ENCODE peak calls at places on chromosomes 1 and 21, in ten cellular contexts. N, A, G, H, J, B, V, T, X and R are unnamed samples.

GRCh38 chr1:155174334-155175280 is 958 bp downstream of the TRIM46 start:
- DNase-seq in T (peak), B (peak), G (no peak), A (peak), V (no peak), H (peak), J (no peak), N (no peak), X (peak), R (peak)

GRCh38 chr1:169466259-169467230 is 19.2 kb downstream of the SLC19A2 start:
- DNase-seq in V (no peak), J (no peak), G (peak), N (no peak), X (peak), A (peak), T (no peak), H (no peak), B (no peak), R (no peak)

GRCh38 chr1:83090195-83090594 is 908.7 kb downstream of the TTLL7 start:
- DNase-seq in J (peak), G (no peak), A (no peak), T (no peak), V (no peak), N (no peak), X (no peak), H (no peak), B (no peak), R (no peak)

GRCh38 chr21:33028759-33029511 is 3.2 kb downstream of the OLIG2 start:
- DNase-seq in G (no peak), H (no peak), B (no peak), N (no peak), T (no peak), A (peak), J (no peak), X (no peak), V (no peak), R (no peak)

GRCh38 chr1:90434460-90434859 is 282.6 kb downstream of the BARHL2 start:
- DNase-seq in J (no peak), V (no peak), N (no peak), G (no peak), X (no peak), H (no peak), B (no peak), A (peak), T (no peak), R (no peak)

GRCh38 chr1:205430631-205431305 is 8.9 kb upstream of the LEMD1 start:
- DNase-seq in N (no peak), B (peak), H (peak), J (no peak), T (no peak), V (peak), X (peak), A (peak), G (no peak), R (peak)

GRCh38 chr1:166836733-166837132 is 2.5 kb upstream of the POGK start:
- DNase-seq in A (no peak), N (no peak), G (no peak), X (no peak), T (no peak), B (no peak), V (no peak), J (peak), H (no peak), R (no peak)

GRCh38 chr1:245870698-245871097 is 636.4 kb downstream of the SMYD3 start:
- DNase-seq in T (no peak), G (no peak), X (no peak), B (no peak), H (no peak), J (no peak), N (no peak), A (no peak), V (no peak), R (no peak)

DNA sequence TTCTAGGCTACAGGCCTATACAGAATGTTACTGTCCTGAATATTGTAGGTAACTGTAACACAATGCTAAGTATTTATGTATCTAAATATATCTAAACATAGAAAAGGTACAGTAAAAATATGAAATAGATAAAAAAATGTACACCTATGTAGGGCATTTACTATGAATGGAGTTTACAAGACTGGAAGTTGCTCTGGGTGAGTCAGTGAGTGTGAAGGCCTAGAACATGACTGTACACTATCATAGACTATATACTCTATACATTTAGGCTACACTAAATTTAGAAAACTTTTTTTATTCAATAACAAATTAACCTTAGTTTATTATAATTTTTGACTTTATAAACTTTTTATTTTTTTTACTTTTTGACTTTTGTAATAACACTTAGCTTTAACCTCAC is 136.9 kb downstream of the DUSP10 start:
- DNase-seq in H (no peak), T (no peak), X (no peak), N (no peak), A (no peak), G (no peak), J (no peak), V (no peak), B (no peak), R (no peak)
- H3K27ac ChIP-seq in H (no peak), T (no peak), X (no peak), N (no peak), A (no peak), G (no peak), J (no peak), V (no peak), B (no peak), R (no peak)

GRCh38 chr1:226002667-226003501 is 3.7 kb upstream of the SDE2 start:
- DNase-seq in J (no peak), N (no peak), T (peak), G (peak), B (no peak), A (peak), V (peak), H (peak), X (peak), R (peak)
- H3K27ac ChIP-seq in J (no peak), N (peak), T (peak), G (peak), B (no peak), A (peak), V (peak), H (peak), X (peak), R (peak)

DNA sequence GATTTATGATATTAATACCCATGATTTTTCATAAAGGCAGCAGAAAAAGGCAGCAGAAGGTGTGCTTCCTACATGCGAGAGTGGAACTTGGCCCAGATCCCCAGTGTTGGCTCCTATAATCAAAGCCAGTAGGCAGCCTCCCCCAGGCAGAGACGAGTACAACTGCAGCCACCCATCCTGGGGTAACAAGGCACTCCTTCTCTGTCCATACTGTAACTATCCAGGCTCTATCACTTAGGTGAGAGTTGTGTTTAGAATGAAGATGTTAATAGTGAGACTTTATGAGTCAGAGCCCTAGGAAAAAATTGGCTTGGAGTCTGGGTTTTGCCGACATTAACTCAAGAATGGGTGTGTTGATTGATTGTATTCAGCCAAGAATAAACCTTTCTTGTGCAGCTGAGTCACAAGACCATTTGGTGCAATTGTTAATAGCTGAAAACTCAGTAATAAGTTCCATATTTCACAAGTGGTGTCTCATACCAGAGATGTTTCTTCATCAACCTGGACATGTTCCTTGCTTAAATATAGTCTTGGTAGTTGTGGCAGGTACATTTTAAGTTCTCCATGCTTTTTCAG is 322.3 kb downstream of the DUSP10 start:
- DNase-seq in A (no peak), T (no peak), V (no peak), N (no peak), X (no peak), G (no peak), J (no peak), H (no peak), B (no peak), R (no peak)
- H3K27ac ChIP-seq in A (no peak), T (no peak), V (no peak), N (no peak), X (no peak), G (no peak), J (no peak), H (no peak), B (no peak), R (no peak)

GRCh38 chr1:19177811-19178210 is 32.3 kb downstream of the UBR4 start:
- DNase-seq in T (no peak), X (no peak), V (no peak), A (no peak), G (no peak), H (no peak), J (no peak), N (no peak), B (no peak), R (no peak)

GRCh38 chr1:19179597-19180271 is 30.3 kb downstream of the UBR4 start:
- DNase-seq in A (no peak), J (no peak), T (no peak), G (no peak), H (no peak), B (no peak), V (no peak), N (no peak), X (no peak), R (no peak)

GRCh38 chr1:19182223-19182622 is 27.8 kb downstream of the UBR4 start:
- DNase-seq in H (no peak), G (no peak), A (no peak), N (no peak), J (no peak), X (no peak), B (no peak), T (no peak), V (no peak), R (no peak)

DNA sequence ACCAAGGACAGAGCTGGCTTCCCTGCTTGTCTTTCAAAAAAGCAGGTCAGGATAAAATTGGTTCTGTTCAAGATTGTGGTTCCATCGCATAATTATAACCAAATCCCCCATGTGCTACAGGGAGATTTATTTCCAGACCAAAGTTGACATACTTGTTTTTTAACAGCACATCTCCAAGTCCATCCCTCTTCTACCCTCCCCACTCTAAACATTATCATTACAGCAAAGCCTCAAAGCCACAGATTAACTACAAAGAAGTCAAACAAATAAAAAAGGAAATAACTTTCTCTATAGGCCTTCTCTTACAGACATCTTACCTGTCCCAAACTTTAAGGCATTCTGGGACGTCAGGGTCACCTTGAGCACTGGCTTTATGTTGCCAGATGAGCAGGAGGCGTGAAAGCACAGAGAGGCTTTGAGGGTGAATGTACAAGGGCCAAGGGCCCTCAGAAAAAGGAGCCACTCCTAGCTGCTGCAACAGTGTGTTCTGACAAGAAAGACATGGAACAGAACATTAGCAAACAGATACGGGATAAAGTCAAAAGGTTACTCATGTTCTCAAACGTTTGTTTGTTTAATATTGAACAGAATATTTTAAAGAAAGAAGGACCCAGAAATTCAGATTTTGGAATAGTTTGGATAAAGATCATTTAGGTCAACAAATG is 31.2 kb downstream of the UBR4 start:
- DNase-seq in N (no peak), J (no peak), G (no peak), X (no peak), B (no peak), T (no peak), A (no peak), H (no peak), V (no peak), R (no peak)
- H3K27ac ChIP-seq in N (no peak), J (no peak), G (no peak), X (no peak), B (no peak), T (no peak), A (no peak), H (no peak), V (no peak), R (no peak)

GRCh38 chr1:25799346-25799720 is 660 bp upstream of the SELENON start:
- DNase-seq in T (no peak), G (no peak), J (no peak), B (no peak), V (no peak), A (no peak), X (no peak), N (no peak), H (peak), R (no peak)
- H3K27ac ChIP-seq in T (peak), G (peak), J (no peak), B (peak), V (peak), A (no peak), X (peak), N (peak), H (peak), R (peak)

GRCh38 chr21:42237577-42237976 is 18.6 kb downstream of the ABCG1 start:
- DNase-seq in J (no peak), G (no peak), N (no peak), X (no peak), A (no peak), B (no peak), H (no peak), T (no peak), V (no peak), R (no peak)

GRCh38 chr21:42236693-42237092 is 17.8 kb downstream of the ABCG1 start:
- DNase-seq in H (no peak), B (no peak), J (no peak), G (no peak), T (no peak), N (no peak), X (no peak), V (no peak), A (no peak), R (no peak)

GRCh38 chr21:42236014-42236413 is 17.1 kb downstream of the ABCG1 start:
- DNase-seq in G (no peak), H (peak), B (no peak), N (no peak), X (no peak), A (no peak), V (peak), T (no peak), J (no peak), R (no peak)

GRCh38 chr21:42238185-42238934 is 19.4 kb downstream of the ABCG1 start:
- DNase-seq in N (no peak), J (peak), A (no peak), B (no peak), H (no peak), V (no peak), T (no peak), X (no peak), G (no peak), R (no peak)

DNA sequence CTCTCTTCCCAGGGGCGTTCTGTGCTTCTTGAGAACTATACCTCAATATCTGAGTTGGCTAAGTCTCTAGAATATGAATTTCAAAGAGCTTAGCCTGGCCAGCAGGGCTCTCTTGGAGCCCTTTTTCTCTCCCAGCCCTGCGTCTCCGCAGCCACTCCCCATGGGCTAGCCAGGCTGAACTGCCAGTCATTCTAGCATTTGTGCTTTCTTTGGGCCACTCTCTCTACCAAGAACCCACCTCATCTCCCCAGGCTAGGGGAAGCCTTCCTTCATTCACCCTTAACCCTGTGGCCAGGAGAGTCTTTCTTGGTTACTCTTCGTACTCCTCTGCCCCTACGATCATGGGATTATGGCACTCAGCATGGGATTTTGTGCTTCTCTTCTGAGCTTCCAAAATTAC is 18.2 kb downstream of the ABCG1 start:
- DNase-seq in J (no peak), X (no peak), V (no peak), A (no peak), N (no peak), H (no peak), G (no peak), T (no peak), B (no peak), R (no peak)
- H3K27ac ChIP-seq in J (no peak), X (no peak), V (peak), A (no peak), N (no peak), H (no peak), G (no peak), T (peak), B (no peak), R (no peak)

GRCh38 chr1:24910751-24911650 is 19.1 kb downstream of the RUNX3 start:
- DNase-seq in G (no peak), V (no peak), B (no peak), T (no peak), J (no peak), N (no peak), X (peak), H (peak), A (no peak), R (no peak)
- H3K27ac ChIP-seq in G (no peak), V (no peak), B (no peak), T (peak), J (no peak), N (peak), X (peak), H (no peak), A (no peak), R (no peak)

GRCh38 chr1:89260575-89261275 is 11.9 kb downstream of the GBP5 start:
- DNase-seq in N (no peak), G (no peak), T (no peak), B (no peak), J (no peak), H (no peak), A (no peak), V (no peak), X (no peak), R (no peak)
- H3K27ac ChIP-seq in N (no peak), G (peak), T (peak), B (peak), J (no peak), H (peak), A (no peak), V (no peak), X (peak), R (no peak)